ENCODE peak calls at places on chromosomes 4 and X, in seven cellular contexts. X is B cell; U is glutamatergic neuron; G is CD8-positive, alpha-beta memory T cell; J is GM10248; V is activated T-cell treated with anti-CD3 and anti-CD28 coated beads for 1 hour; N is ureter. Y is an unnamed sample.

GRCh38 chrX:31099536-31100090 is 27.8 kb upstream of the FTHL17 start:
- DNase-seq in X (no peak), U (no peak), G (no peak), J (peak; percentile 41), V (no peak), N (no peak), Y (no peak)

GRCh38 chrX:119410027-119410819 is 11.1 kb downstream of the SLC25A43 start:
- DNase-seq in X (no peak), U (no peak), G (no peak), J (no peak), V (no peak), N (peak; percentile 49), Y (no peak)

GRCh38 chr4:141713185-141713584 is 76.8 kb downstream of the IL15 start:
- DNase-seq in X (no peak), U (no peak), G (no peak), J (no peak), V (no peak), N (no peak), Y (no peak)

GRCh38 chr4:176778491-176778890 is 14.2 kb downstream of the VEGFC start:
- DNase-seq in X (no peak), U (no peak), G (no peak), J (no peak), V (no peak), N (no peak), Y (no peak)

GRCh38 chr4:186727977-186728519 is 4.4 kb upstream of the FAT1 start:
- DNase-seq in X (no peak), U (no peak), G (no peak), J (no peak), V (no peak), N (no peak), Y (no peak)

GRCh38 chr4:16083217-16084191 is at the start of gene PROM1:
- DNase-seq in X (no peak), U (peak; percentile 87), G (no peak), J (no peak), V (no peak), N (no peak), Y (no peak)

GRCh38 chrX:43640481-43640880 is 15.6 kb upstream of the MAOA start:
- DNase-seq in X (no peak), U (no peak), G (no peak), J (no peak), V (no peak), N (no peak), Y (no peak)

GRCh38 chr4:17273047-17273446 is 238.8 kb downstream of the QDPR start:
- DNase-seq in X (no peak), U (no peak), G (no peak), J (no peak), V (no peak), N (no peak), Y (no peak)

GRCh38 chr4:168335621-168336020 is 17.1 kb upstream of the DDX60 start:
- DNase-seq in X (no peak), U (no peak), G (no peak), J (no peak), V (no peak), N (no peak), Y (no peak)

GRCh38 chr4:71860643-71861042 is 76.8 kb upstream of the GC start:
- DNase-seq in X (no peak), U (no peak), G (no peak), J (no peak), V (no peak), N (no peak), Y (no peak)

GRCh38 chr4:74543983-74544382 is 99.0 kb downstream of the AREG start:
- DNase-seq in X (no peak), U (no peak), G (no peak), J (no peak), V (no peak), N (no peak), Y (no peak)

GRCh38 chr4:78018271-78019049 is 38.7 kb upstream of the FRAS1 start:
- DNase-seq in X (no peak), U (no peak), G (no peak), J (no peak), V (no peak), N (no peak), Y (no peak)

GRCh38 chr4:184950926-184951325 is 67.4 kb upstream of the HELT start:
- DNase-seq in X (no peak), U (no peak), G (no peak), J (no peak), V (no peak), N (no peak), Y (no peak)

GRCh38 chr4:130478406-130478805 is 1382.5 kb downstream of the C4orf33 start:
- DNase-seq in X (no peak), U (no peak), G (no peak), J (no peak), V (no peak), N (no peak), Y (no peak)

GRCh38 chr4:77599378-77599777 is 6.2 kb upstream of the CXCL13 start:
- DNase-seq in X (no peak), U (no peak), G (no peak), J (no peak), V (no peak), N (no peak), Y (peak; percentile 24)

GRCh38 chr4:87851955-87852354 is 19.2 kb downstream of the MEPE start:
- DNase-seq in X (no peak), U (no peak), G (no peak), J (no peak), V (no peak), N (no peak), Y (peak; percentile 5)

GRCh38 chr4:133154725-133155124 is 5.6 kb downstream of the PCDH10 start:
- DNase-seq in X (no peak), U (peak; percentile 33), G (no peak), J (peak; percentile 15), V (no peak), N (no peak), Y (peak; percentile 32)

GRCh38 chrX:41005445-41005992 is 79.7 kb upstream of the USP9X start:
- DNase-seq in X (no peak), U (no peak), G (no peak), J (no peak), V (no peak), N (no peak), Y (no peak)

GRCh38 chr4:121675715-121676114 is 21.1 kb downstream of the ANXA5 start:
- DNase-seq in X (no peak), U (peak; percentile 40), G (no peak), J (no peak), V (no peak), N (no peak), Y (no peak)

GRCh38 chr4:150583287-150584197 is 1.6 kb downstream of the MAB21L2 start:
- DNase-seq in X (no peak), U (peak; percentile 49), G (peak; percentile 44), J (no peak), V (no peak), N (no peak), Y (no peak)